ENCODE peak calls at places on chromosomes 11 and 22, in five cellular contexts. One of them, this sample, is unnamed.

GRCh38 chr22:39518124-39518786 is 2.1 kb upstream of the ATF4 start:
- DNase-seq in SK-N-SH: no peak
- DNase-seq in HepG2: no peak
- DNase-seq in K562: no peak
- DNase-seq in GM12878: no peak
- DNase-seq in this sample: no peak

GRCh38 chr22:23862103-23862502 is 4.4 kb downstream of the SLC2A11 start:
- DNase-seq in GM12878: no peak
- DNase-seq in K562: peak; percentile 60
- DNase-seq in SK-N-SH: peak; percentile 65
- DNase-seq in HepG2: no peak
- DNase-seq in this sample: peak; percentile 73

GRCh38 chr11:74460481-74461154 is 6.7 kb downstream of the KCNE3 start:
- DNase-seq in SK-N-SH: no peak
- DNase-seq in K562: peak; percentile 74
- DNase-seq in GM12878: no peak
- DNase-seq in HepG2: no peak
- DNase-seq in this sample: no peak

GRCh38 chr22:46293591-46294260 is 2.9 kb upstream of the GTSE1 start:
- DNase-seq in SK-N-SH: no peak
- DNase-seq in K562: no peak
- DNase-seq in HepG2: no peak
- DNase-seq in GM12878: no peak
- DNase-seq in this sample: no peak

GRCh38 chr11:8867856-8868705 is 42.9 kb upstream of the AKIP1 start:
- DNase-seq in SK-N-SH: no peak
- DNase-seq in HepG2: peak; percentile 43
- DNase-seq in K562: no peak
- DNase-seq in GM12878: no peak
- DNase-seq in this sample: no peak

GRCh38 chr11:122853971-122854446 is 15.7 kb downstream of the CRTAM start:
- DNase-seq in K562: peak; percentile 69
- DNase-seq in SK-N-SH: peak; percentile 76
- DNase-seq in GM12878: no peak
- DNase-seq in HepG2: peak; percentile 66
- DNase-seq in this sample: peak; percentile 76

GRCh38 chr22:18970180-18970947 is 34.3 kb upstream of the PRODH start:
- DNase-seq in GM12878: no peak
- DNase-seq in K562: peak; percentile 38
- DNase-seq in HepG2: no peak
- DNase-seq in SK-N-SH: peak; percentile 85
- DNase-seq in this sample: peak; percentile 78

GRCh38 chr22:48112687-48113521 is 1350.5 kb downstream of the TBC1D22A start:
- DNase-seq in SK-N-SH: no peak
- DNase-seq in K562: no peak
- DNase-seq in GM12878: no peak
- DNase-seq in HepG2: no peak
- DNase-seq in this sample: no peak

GRCh38 chr11:44916316-44916715 is 34.4 kb downstream of the TP53I11 start:
- DNase-seq in GM12878: no peak
- DNase-seq in HepG2: no peak
- DNase-seq in K562: no peak
- DNase-seq in SK-N-SH: no peak
- DNase-seq in this sample: no peak

GRCh38 chr11:45110562-45110961 is 35.9 kb upstream of the PRDM11 start:
- DNase-seq in GM12878: no peak
- DNase-seq in SK-N-SH: peak; percentile 76
- DNase-seq in K562: peak; percentile 72
- DNase-seq in HepG2: peak; percentile 72
- DNase-seq in this sample: peak; percentile 69

GRCh38 chr11:131973017-131973416 is 602.6 kb downstream of the NTM start:
- DNase-seq in GM12878: no peak
- DNase-seq in HepG2: no peak
- DNase-seq in K562: no peak
- DNase-seq in SK-N-SH: no peak
- DNase-seq in this sample: no peak

GRCh38 chr11:109862808-109863207 is 230.4 kb upstream of the ZC3H12C start:
- DNase-seq in HepG2: no peak
- DNase-seq in SK-N-SH: no peak
- DNase-seq in GM12878: no peak
- DNase-seq in K562: no peak
- DNase-seq in this sample: no peak

GRCh38 chr22:30837531-30837930 is 131.0 kb downstream of the MORC2 start:
- DNase-seq in SK-N-SH: no peak
- DNase-seq in GM12878: no peak
- DNase-seq in HepG2: no peak
- DNase-seq in K562: no peak
- DNase-seq in this sample: peak; percentile 4

GRCh38 chr11:113373981-113374560 is 13.5 kb upstream of the ANKK1 start:
- DNase-seq in HepG2: no peak
- DNase-seq in SK-N-SH: no peak
- DNase-seq in K562: peak; percentile 42
- DNase-seq in GM12878: no peak
- DNase-seq in this sample: no peak

GRCh38 chr11:64334764-64335741 is 5.0 kb upstream of the CCDC88B start:
- DNase-seq in SK-N-SH: peak; percentile 69
- DNase-seq in HepG2: peak; percentile 85
- DNase-seq in GM12878: peak; percentile 87
- DNase-seq in K562: peak; percentile 98
- DNase-seq in this sample: no peak

GRCh38 chr11:121482231-121483129 is 29.7 kb upstream of the SORL1-AS1 start:
- DNase-seq in GM12878: peak; percentile 93
- DNase-seq in HepG2: no peak
- DNase-seq in SK-N-SH: no peak
- DNase-seq in K562: no peak
- DNase-seq in this sample: no peak

GRCh38 chr22:27435839-27436581 is 365.5 kb downstream of the MN1 start:
- DNase-seq in K562: no peak
- DNase-seq in SK-N-SH: peak; percentile 78
- DNase-seq in HepG2: no peak
- DNase-seq in GM12878: no peak
- DNase-seq in this sample: no peak

GRCh38 chr11:95863486-95864140 is 60.3 kb downstream of the MTMR2 start:
- DNase-seq in HepG2: no peak
- DNase-seq in SK-N-SH: no peak
- DNase-seq in GM12878: no peak
- DNase-seq in K562: no peak
- DNase-seq in this sample: no peak

GRCh38 chr11:15815246-15816209 is 540.8 kb downstream of the SOX6 start:
- DNase-seq in SK-N-SH: no peak
- DNase-seq in K562: no peak
- DNase-seq in HepG2: no peak
- DNase-seq in GM12878: no peak
- DNase-seq in this sample: no peak
- TF ChIP-seq FOXM1 in SK-N-SH: no peak
- TF ChIP-seq FOXM1 in K562: no peak
- TF ChIP-seq FOXM1 in HepG2: no peak
- TF ChIP-seq FOXM1 in GM12878: no peak
- TF ChIP-seq FOXM1 in this sample: no peak

DNA sequence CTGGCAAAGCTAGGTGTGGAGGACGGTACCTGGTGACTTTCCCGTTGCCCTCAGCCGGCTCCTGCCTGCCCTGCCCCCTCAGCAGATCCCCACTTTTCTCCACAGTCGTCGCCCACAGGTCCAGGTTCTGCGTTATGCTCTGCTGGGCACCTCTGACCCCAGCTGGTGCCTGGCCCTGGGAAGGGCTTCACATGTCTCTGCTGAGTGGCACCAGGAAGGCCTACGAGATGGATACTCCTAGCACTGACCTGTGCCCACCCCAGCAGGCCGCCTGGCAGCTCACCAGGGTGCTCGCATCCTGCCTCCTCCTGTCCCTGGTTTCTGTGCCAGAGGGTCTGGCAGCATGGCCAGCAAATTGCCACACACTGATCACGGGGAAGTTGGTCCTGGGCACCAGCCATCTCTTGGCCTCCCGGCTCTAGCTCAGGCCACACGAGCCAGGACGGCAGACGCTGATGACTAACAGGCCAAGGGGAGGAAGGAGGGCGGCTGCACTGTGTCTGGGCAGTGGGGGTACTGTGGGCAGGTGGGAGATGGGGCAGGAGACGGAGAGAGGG is 13.8 kb downstream of the CARS1 start:
- DNase-seq in SK-N-SH: no peak
- DNase-seq in HepG2: no peak
- DNase-seq in K562: no peak
- DNase-seq in GM12878: no peak
- DNase-seq in this sample: no peak
- TF ChIP-seq FOXM1 in SK-N-SH: no peak
- TF ChIP-seq FOXM1 in HepG2: no peak
- TF ChIP-seq FOXM1 in K562: no peak
- TF ChIP-seq FOXM1 in GM12878: no peak
- TF ChIP-seq FOXM1 in this sample: no peak

DNA sequence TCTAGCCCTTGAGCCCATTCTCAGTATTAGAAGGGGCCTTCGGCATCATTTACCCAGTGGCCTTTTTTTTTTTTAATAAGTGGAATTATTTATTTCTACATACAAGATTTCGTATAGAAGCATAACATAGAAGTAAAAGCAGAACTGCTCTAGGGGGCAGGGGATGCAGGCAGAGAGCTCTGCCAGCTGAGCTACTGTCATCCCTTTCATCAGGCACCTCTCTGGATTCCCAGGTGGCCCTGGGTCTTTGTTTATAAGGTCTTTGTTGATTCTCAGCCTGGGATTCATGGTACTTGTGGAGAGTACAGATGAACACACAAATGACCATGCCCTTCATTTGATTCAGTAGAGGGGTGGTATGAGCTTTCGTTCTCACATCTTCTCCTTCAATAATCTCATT is 66.4 kb downstream of the GAB2 start:
- DNase-seq in SK-N-SH: no peak
- DNase-seq in HepG2: no peak
- DNase-seq in GM12878: no peak
- DNase-seq in K562: no peak
- DNase-seq in this sample: no peak
- TF ChIP-seq FOXM1 in SK-N-SH: no peak
- TF ChIP-seq FOXM1 in HepG2: no peak
- TF ChIP-seq FOXM1 in GM12878: no peak
- TF ChIP-seq FOXM1 in K562: no peak
- TF ChIP-seq FOXM1 in this sample: no peak

DNA sequence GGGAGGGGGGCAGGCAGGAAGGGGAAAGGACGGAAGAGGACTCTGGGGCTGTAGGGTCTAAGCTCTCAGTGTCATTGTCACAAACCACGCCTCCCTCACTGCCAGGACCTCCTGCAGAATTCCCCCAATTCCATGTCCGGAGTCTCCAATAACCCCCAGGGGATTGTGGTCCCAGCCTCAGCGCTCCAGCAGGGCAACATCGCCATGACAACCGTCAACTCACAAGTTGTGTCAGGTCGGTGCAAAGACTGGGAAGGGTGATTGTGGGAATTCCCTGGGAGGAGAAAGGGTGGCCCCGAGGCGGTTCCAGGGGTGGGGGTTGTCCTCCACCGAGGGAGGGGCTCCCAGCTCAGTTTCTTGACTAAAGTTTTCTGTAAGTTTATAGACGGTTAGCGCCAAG is 86.0 kb downstream of the FEZ1 start:
- DNase-seq in GM12878: no peak
- DNase-seq in SK-N-SH: peak; percentile 41
- DNase-seq in HepG2: no peak
- DNase-seq in K562: no peak
- DNase-seq in this sample: no peak
- TF ChIP-seq FOXM1 in GM12878: no peak
- TF ChIP-seq FOXM1 in SK-N-SH: no peak
- TF ChIP-seq FOXM1 in HepG2: no peak
- TF ChIP-seq FOXM1 in K562: no peak
- TF ChIP-seq FOXM1 in this sample: no peak

GRCh38 chr11:37712246-37712645 is 1114.2 kb upstream of the RAG2 start:
- DNase-seq in GM12878: no peak
- DNase-seq in SK-N-SH: peak; percentile 2
- DNase-seq in K562: no peak
- DNase-seq in HepG2: no peak
- DNase-seq in this sample: no peak
- TF ChIP-seq FOXM1 in GM12878: no peak
- TF ChIP-seq FOXM1 in SK-N-SH: no peak
- TF ChIP-seq FOXM1 in K562: no peak
- TF ChIP-seq FOXM1 in HepG2: no peak
- TF ChIP-seq FOXM1 in this sample: no peak